ENCODE peak calls at places on chromosome X, in eight cellular contexts. N is IMR-90, A is esophagus squamous epithelium, K is body of pancreas, Q is gastrocnemius medialis, G is MM.1S, X is GM23248, J is SJSA1. U is an unnamed sample. For H3K9me3, the result is how much of the 10 kb centered on the place peaks cover.

GRCh38 chrX:20547649-20548051 is 280.9 kb upstream of the RPS6KA3 start:
- DNase-seq in N (peak), A (no peak), K (peak), Q (no peak), G (peak), X (peak), J (no peak), U (peak)

GRCh38 chrX:41518841-41519220 is 71.7 kb downstream of the NYX start:
- DNase-seq in N (peak), A (no peak), K (no peak), Q (no peak), G (no peak), X (no peak), J (no peak), U (no peak)

GRCh38 chrX:97471071-97471470 is 587.4 kb downstream of the RPA4 start:
- DNase-seq in N (no peak), A (no peak), K (no peak), Q (no peak), G (no peak), X (no peak), J (no peak), U (no peak)

GRCh38 chrX:30713061-30713525 is 59.9 kb downstream of the GK start:
- DNase-seq in N (peak), A (no peak), K (peak), Q (no peak), G (peak), X (peak), J (peak), U (no peak)

GRCh38 chrX:39149761-39150160 is 348.5 kb downstream of the MID1IP1 start:
- DNase-seq in N (peak), A (no peak), K (peak), Q (peak), G (no peak), X (peak), J (no peak), U (no peak)

GRCh38 chrX:42143866-42144592 is 220.7 kb upstream of the CASK start:
- DNase-seq in N (no peak), A (no peak), K (no peak), Q (no peak), G (no peak), X (no peak), J (no peak), U (no peak)

GRCh38 chrX:25007059-25008053 is 8.4 kb downstream of the ARX start:
- DNase-seq in N (no peak), A (no peak), K (no peak), Q (no peak), G (no peak), X (no peak), J (no peak), U (no peak)

GRCh38 chrX:96692454-96692853 is 7.8 kb downstream of the DIAPH2 start:
- DNase-seq in N (peak), A (no peak), K (no peak), Q (no peak), G (no peak), X (peak), J (no peak), U (no peak)

GRCh38 chrX:133297284-133297683 is 79.1 kb upstream of the TFDP3 start:
- DNase-seq in N (peak), A (no peak), K (no peak), Q (no peak), G (no peak), X (peak), J (peak), U (no peak)

GRCh38 chrX:44343412-44343942 is at the start of gene EFHC2:
- DNase-seq in N (no peak), A (no peak), K (peak), Q (no peak), G (peak), X (peak), J (peak), U (no peak)

GRCh38 chrX:115892056-115892708 is 278.4 kb upstream of the AGTR2 start:
- DNase-seq in N (no peak), A (no peak), K (no peak), Q (no peak), G (no peak), X (peak), J (no peak), U (no peak)

GRCh38 chrX:78322863-78323262 is 4.5 kb downstream of the CYSLTR1 start:
- DNase-seq in N (no peak), A (no peak), K (no peak), Q (no peak), G (no peak), X (no peak), J (no peak), U (no peak)

GRCh38 chrX:78316310-78316709 is 11.1 kb downstream of the CYSLTR1 start:
- DNase-seq in N (no peak), A (no peak), K (no peak), Q (no peak), G (no peak), X (no peak), J (no peak), U (no peak)

GRCh38 chrX:78327370-78328048 is at the start of gene CYSLTR1:
- DNase-seq in N (no peak), A (no peak), K (no peak), Q (no peak), G (peak), X (no peak), J (no peak), U (no peak)

GRCh38 chrX:78321809-78322208 is 5.6 kb downstream of the CYSLTR1 start:
- DNase-seq in N (no peak), A (no peak), K (no peak), Q (peak), G (peak), X (no peak), J (no peak), U (peak)
- H3K4me3 ChIP-seq in N (no peak), A (no peak), K (no peak), Q (no peak), G (no peak), X (no peak), J (no peak), U (no peak)

DNA sequence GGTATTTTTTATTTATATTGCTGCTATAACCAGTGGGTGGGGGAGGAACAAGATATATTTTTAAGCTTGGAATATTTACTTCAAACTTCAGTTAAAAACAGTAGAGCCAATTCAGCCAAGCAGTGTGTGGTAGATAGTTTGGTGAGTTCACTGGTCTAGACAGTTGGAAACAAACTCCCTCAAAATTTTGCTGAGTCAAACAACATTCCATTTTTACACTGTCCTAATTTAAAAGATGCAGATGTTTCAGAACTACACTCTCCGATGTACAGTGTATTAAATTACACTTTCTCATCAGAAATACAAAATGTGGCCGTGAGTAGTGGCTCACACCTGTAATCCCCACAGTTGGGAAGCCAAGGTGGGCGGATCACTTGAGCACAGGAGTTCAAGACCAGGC is 23.3 kb downstream of the PRKX start:
- DNase-seq in N (peak), A (no peak), K (no peak), Q (no peak), G (no peak), X (no peak), J (no peak), U (no peak)
- H3K27ac ChIP-seq in N (peak), A (no peak), K (no peak), Q (no peak), G (no peak), X (no peak), J (no peak), U (no peak)

GRCh38 chrX:154059231-154059630 is 38.3 kb downstream of the MECP2 start:
- DNase-seq in N (no peak), A (no peak), K (no peak), Q (no peak), G (no peak), X (no peak), J (no peak), U (no peak)

GRCh38 chrX:154056739-154057367 is 37.2 kb upstream of the IRAK1 start:
- DNase-seq in N (peak), A (no peak), K (peak), Q (no peak), G (no peak), X (peak), J (no peak), U (no peak)

GRCh38 chrX:154057790-154058189 is 38.1 kb upstream of the IRAK1 start:
- DNase-seq in N (no peak), A (no peak), K (no peak), Q (no peak), G (no peak), X (no peak), J (no peak), U (no peak)

GRCh38 chrX:154059729-154060245 is 37.7 kb downstream of the MECP2 start:
- DNase-seq in N (no peak), A (no peak), K (no peak), Q (no peak), G (no peak), X (no peak), J (no peak), U (no peak)

DNA sequence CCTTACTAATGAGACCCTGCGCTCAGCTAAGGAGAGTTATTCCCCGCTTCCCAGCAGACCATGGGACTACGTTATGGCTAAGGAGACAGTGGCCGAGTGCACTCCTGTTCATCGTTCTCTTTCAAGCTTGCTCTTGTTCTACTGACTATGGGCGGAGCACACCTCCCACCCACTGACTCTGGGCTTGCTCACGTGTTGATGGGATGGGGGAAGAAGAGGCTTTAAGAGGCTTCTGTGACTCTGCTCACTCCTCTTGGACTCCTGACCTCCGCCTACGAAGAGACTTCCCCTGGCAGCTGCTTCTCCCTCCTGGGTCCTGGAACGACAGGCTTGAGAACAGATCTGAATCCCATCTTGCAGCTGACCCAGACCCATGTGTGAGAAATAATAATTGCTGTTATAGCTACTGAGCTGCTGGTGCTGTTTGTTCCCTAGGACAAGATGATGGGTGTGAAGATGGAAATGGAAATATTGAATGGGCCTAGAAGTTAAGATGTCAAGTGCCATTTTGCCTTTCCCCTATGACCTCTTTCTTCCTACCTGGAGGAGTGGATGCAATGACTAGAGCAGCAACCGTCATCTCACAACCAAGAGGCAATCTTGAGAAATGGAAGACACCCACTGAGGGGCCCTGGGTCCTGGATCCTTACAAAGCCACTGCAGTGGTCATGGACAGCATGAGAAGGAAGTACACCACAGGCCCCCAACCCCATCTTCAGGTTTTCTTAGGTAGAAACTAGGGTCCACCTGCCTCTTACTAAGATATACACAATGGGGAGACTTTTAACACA is 38.7 kb upstream of the IRAK1 start:
- DNase-seq in N (no peak), A (no peak), K (no peak), Q (no peak), G (no peak), X (no peak), J (no peak), U (no peak)
- H3K9me3 ChIP-seq in N (under half), A (under half), K (under half), Q (under half), G (under half), X (under half), J (under half), U (under half)

GRCh38 chrX:107775000-107775733 is 420 bp downstream of the TSC22D3 start:
- DNase-seq in N (no peak), A (no peak), K (no peak), Q (no peak), G (no peak), X (no peak), J (no peak), U (no peak)

GRCh38 chrX:107776649-107777535 is 641 bp upstream of the NCBP2L start:
- DNase-seq in N (peak), A (peak), K (peak), Q (peak), G (peak), X (peak), J (peak), U (peak)

GRCh38 chrX:107775734-107776511 is at the start of gene TSC22D3:
- DNase-seq in N (peak), A (peak), K (peak), Q (peak), G (peak), X (peak), J (peak), U (peak)

GRCh38 chrX:107780525-107780924 is 3.0 kb downstream of the NCBP2L start:
- DNase-seq in N (no peak), A (no peak), K (no peak), Q (no peak), G (no peak), X (no peak), J (no peak), U (no peak)

GRCh38 chrX:107777536-107777832 is at the start of gene NCBP2L:
- DNase-seq in N (no peak), A (no peak), K (no peak), Q (no peak), G (no peak), X (no peak), J (no peak), U (no peak)
- H3K4me3 ChIP-seq in N (no peak), A (peak), K (no peak), Q (peak), G (peak), X (peak), J (no peak), U (peak)

DNA sequence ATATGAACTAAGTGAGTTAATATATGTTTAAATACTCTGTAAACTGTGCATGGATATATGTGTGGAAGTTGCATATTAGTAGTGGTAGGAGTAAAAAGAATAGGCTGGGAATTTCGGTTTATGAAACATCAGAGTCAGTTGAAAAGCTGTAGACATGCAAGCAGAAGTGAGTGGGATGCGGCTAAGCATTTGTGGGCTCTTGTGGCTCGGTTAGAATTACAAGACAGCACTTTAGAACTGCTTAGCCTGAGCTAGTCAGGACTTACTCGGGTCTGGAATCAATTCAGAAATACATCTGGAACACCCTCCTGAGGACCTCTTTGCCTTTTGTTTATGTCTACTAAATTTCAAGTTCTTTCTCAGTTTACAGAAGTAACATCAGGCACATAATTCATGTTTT is 93.6 kb downstream of the AFF2 start:
- DNase-seq in N (no peak), A (no peak), K (no peak), Q (no peak), G (no peak), X (no peak), J (no peak), U (no peak)
- H3K27ac ChIP-seq in N (no peak), A (no peak), K (no peak), Q (no peak), G (no peak), X (no peak), J (no peak), U (no peak)

GRCh38 chrX:81229901-81230300 is 28.0 kb downstream of the SH3BGRL start:
- DNase-seq in N (no peak), A (no peak), K (no peak), Q (no peak), G (no peak), X (no peak), J (no peak), U (no peak)

GRCh38 chrX:81232218-81232617 is 30.3 kb downstream of the SH3BGRL start:
- DNase-seq in N (no peak), A (no peak), K (no peak), Q (no peak), G (no peak), X (no peak), J (no peak), U (no peak)

DNA sequence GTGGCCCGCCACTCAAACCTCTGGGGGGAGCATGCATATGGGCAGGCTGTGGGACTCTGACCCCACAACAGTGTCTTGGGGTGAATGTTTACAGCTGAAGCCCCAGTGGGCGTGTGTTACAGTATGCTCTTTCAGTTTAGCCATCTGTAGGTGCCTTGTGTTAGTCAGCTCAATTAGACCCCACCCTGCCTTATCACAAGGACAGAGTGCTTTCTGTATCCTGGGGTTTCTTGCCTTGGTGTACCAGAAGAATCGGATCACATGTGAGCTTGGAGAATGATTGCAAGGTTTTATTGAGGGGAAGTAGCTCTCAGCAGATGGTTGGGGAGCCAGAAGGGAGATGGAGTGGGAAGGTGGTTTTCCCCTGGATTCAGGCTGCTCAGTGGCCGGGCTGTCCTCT is 27.3 kb downstream of the SH3BGRL start:
- DNase-seq in N (no peak), A (no peak), K (no peak), Q (no peak), G (no peak), X (no peak), J (no peak), U (no peak)
- H3K9me3 ChIP-seq in N (under half), A (under half), K (under half), Q (under half), G (under half), X (under half), J (under half), U (under half)

DNA sequence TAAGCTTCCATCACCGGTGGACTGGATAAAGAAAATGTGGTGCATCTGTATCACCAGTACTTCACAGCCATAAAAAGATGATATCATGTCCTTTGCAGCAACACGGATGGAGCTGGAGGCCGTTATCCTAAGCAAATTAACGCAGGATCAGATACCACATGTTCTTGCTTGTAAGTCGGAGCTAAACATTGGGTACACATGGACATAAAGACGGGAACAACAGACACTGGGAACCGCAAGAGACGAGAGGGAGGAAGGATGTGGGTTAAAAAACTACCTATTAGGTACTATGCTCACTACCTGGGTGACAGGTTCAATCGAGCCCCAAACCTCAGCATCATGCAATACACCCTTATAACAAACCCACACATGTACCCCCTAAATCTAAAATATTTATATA is 16.3 kb upstream of the IDS start:
- DNase-seq in N (no peak), A (no peak), K (no peak), Q (no peak), G (no peak), X (no peak), J (no peak), U (no peak)
- H3K4me3 ChIP-seq in N (no peak), A (no peak), K (no peak), Q (no peak), G (no peak), X (no peak), J (no peak), U (no peak)